ENCODE peak calls at places on chromosomes 11 and 22, in four cellular contexts. Y, J, M and X are unnamed samples.

GRCh38 chr11:41868606-41869005 is 409.2 kb upstream of the LRRC4C start:
- DNase-seq in Y (peak; percentile 63), J (no peak), M (no peak), X (no peak)

GRCh38 chr11:75532200-75532972 is 6.6 kb upstream of the GDPD5 start:
- DNase-seq in Y (peak; percentile 43), J (peak; percentile 79), M (no peak), X (peak; percentile 70)

GRCh38 chr11:34124885-34125668 is 19.6 kb downstream of the NAT10 start:
- DNase-seq in Y (no peak), J (no peak), M (no peak), X (no peak)

GRCh38 chr22:20551805-20552449 is 44.5 kb downstream of the MED15 start:
- DNase-seq in Y (no peak), J (no peak), M (no peak), X (no peak)

GRCh38 chr11:64564419-64564818 is 26.6 kb upstream of the SLC22A12 start:
- DNase-seq in Y (no peak), J (peak; percentile 25), M (no peak), X (no peak)

GRCh38 chr11:133893381-133893780 is 48.1 kb upstream of the SPATA19 start:
- DNase-seq in Y (no peak), J (peak; percentile 13), M (no peak), X (no peak)

GRCh38 chr22:21038405-21038804 is 6.0 kb upstream of the SLC7A4 start:
- DNase-seq in Y (no peak), J (no peak), M (no peak), X (no peak)

GRCh38 chr11:2259897-2260451 is 10.4 kb downstream of the ASCL2 start:
- DNase-seq in Y (no peak), J (no peak), M (no peak), X (no peak)

GRCh38 chr11:63015521-63016215 is at the start of gene SLC22A8:
- DNase-seq in Y (no peak), J (no peak), M (no peak), X (no peak)

GRCh38 chr22:49201046-49201970 is 626.4 kb downstream of the BRD1 start:
- DNase-seq in Y (no peak), J (peak; percentile 29), M (no peak), X (no peak)

GRCh38 chr11:76560219-76560618 is 110.3 kb downstream of the LRRC32 start:
- DNase-seq in Y (peak; percentile 37), J (no peak), M (no peak), X (no peak)

GRCh38 chr11:14015711-14016110 is 53.2 kb downstream of the SPON1 start:
- DNase-seq in Y (peak; percentile 32), J (no peak), M (no peak), X (no peak)

GRCh38 chr11:6431861-6432260 is 8.9 kb downstream of the HPX start:
- DNase-seq in Y (peak; percentile 86), J (no peak), M (no peak), X (no peak)

GRCh38 chr11:93025558-93026255 is 56.3 kb downstream of the MTNR1B start:
- DNase-seq in Y (peak; percentile 25), J (no peak), M (no peak), X (no peak)

GRCh38 chr11:105142167-105142566 is 2.6 kb upstream of the CARD18 start:
- DNase-seq in Y (no peak), J (no peak), M (no peak), X (no peak)

GRCh38 chr22:18021431-18021830 is 2.9 kb downstream of the MICAL3 start:
- DNase-seq in Y (peak; percentile 70), J (no peak), M (no peak), X (no peak)

GRCh38 chr11:7577226-7577882 is 63.6 kb downstream of the PPFIBP2 start:
- DNase-seq in Y (no peak), J (peak; percentile 59), M (no peak), X (no peak)

GRCh38 chr11:82229346-82229745 is 504.3 kb downstream of the FAM181B start:
- DNase-seq in Y (peak; percentile 2), J (no peak), M (no peak), X (peak; percentile 3)

GRCh38 chr11:19788435-19788834 is 75.8 kb downstream of the NAV2 start:
- DNase-seq in Y (no peak), J (no peak), M (no peak), X (no peak)

GRCh38 chr22:42279425-42280020 is 9.1 kb upstream of the TCF20 start:
- DNase-seq in Y (no peak), J (peak; percentile 58), M (no peak), X (no peak)

GRCh38 chr11:69352715-69353325 is 58.9 kb downstream of the MYEOV start:
- DNase-seq in Y (peak; percentile 93), J (no peak), M (peak; percentile 82), X (no peak)

GRCh38 chr11:706439-706956 is 467 bp downstream of the EPS8L2 start:
- DNase-seq in Y (peak; percentile 73), J (peak; percentile 73), M (no peak), X (no peak)

GRCh38 chr22:50016988-50017700 is 4.6 kb upstream of the IL17REL start:
- DNase-seq in Y (no peak), J (peak; percentile 20), M (no peak), X (peak; percentile 88)

GRCh38 chr22:19785461-19786263 is 25.1 kb downstream of the TBX1 start:
- DNase-seq in Y (no peak), J (no peak), M (no peak), X (no peak)

GRCh38 chr11:119891392-119891791 is 162.4 kb upstream of the NECTIN1 start:
- DNase-seq in Y (no peak), J (peak; percentile 20), M (no peak), X (no peak)

GRCh38 chr11:105151936-105152554 is 12.5 kb upstream of the CARD18 start:
- DNase-seq in Y (peak; percentile 31), J (no peak), M (peak; percentile 10), X (no peak)

GRCh38 chr22:35656284-35656752 is 8.1 kb downstream of the APOL6 start:
- DNase-seq in Y (no peak), J (no peak), M (no peak), X (no peak)

GRCh38 chr11:71163371-71163770 is 89.0 kb downstream of the SHANK2 start:
- DNase-seq in Y (no peak), J (no peak), M (no peak), X (no peak)
- TF ChIP-seq CTCF in Y (no peak), J (no peak), M (no peak), X (no peak)

GRCh38 chr22:22682807-22683667 is 38.6 kb downstream of the GGTLC2 start:
- DNase-seq in Y (no peak), J (no peak), M (no peak), X (no peak)

GRCh38 chr22:22682196-22682595 is 37.8 kb downstream of the GGTLC2 start:
- DNase-seq in Y (no peak), J (no peak), M (no peak), X (no peak)

GRCh38 chr22:22683668-22684361 is 39.4 kb downstream of the GGTLC2 start:
- DNase-seq in Y (no peak), J (no peak), M (no peak), X (no peak)

GRCh38 chr22:22685586-22685985 is 41.2 kb downstream of the GGTLC2 start:
- DNase-seq in Y (no peak), J (no peak), M (no peak), X (no peak)

DNA sequence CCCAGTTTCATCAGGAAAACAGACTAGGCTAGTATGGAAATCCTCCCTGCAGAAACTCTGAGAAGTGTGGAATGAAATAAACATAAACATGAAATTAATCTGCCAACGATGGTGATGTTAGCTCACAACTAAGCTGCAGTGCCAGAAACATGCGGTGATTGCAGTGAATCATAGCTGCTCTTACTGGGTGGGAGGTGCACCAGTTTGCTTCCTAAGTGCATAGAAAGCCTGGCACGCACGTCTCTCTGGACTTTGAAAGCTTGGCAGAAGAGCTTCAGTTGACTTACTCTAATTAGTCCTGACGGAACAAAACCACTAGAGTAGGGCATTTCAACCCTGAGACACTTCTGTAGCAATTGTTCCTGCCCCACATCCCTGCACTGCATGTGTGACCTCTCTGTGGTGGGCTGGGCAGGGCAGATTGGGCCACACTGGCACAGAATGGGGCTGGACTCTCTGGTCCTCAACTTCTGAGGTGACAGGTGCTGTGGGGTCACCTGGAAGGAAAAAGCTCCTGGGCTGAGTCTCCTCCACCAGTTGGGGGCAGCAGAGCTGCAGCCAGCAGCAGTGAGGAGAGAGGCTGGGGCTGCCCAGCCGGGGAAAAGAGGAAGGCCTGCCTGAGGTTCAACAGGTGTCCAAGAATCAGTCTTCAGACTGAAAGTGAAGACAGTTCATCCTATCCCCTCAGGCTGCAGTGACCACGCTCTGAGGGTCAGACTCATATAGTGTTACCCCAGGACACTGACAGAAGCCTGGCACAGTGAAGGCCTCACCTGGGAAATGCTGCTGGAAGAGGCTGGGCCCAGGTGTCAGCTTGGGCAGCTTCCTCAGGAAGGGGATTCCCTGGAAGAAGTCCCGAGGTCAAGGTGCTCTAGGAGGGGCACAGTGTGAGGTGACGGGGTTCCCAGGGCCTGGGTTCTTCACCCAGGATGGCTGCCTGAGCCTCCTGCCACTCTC is 40.5 kb downstream of the GGTLC2 start:
- DNase-seq in Y (no peak), J (peak; percentile 72), M (no peak), X (peak; percentile 67)
- TF ChIP-seq CTCF in Y (peak; percentile 12), J (no peak), M (peak; percentile 39), X (peak; percentile 69)

GRCh38 chr22:39532215-39533071 is at the start of gene RPS19BP1:
- DNase-seq in Y (peak; percentile 100), J (peak; percentile 99), M (peak; percentile 99), X (peak; percentile 96)

GRCh38 chr22:39535302-39535805 is 2.8 kb upstream of the RPS19BP1 start:
- DNase-seq in Y (no peak), J (no peak), M (no peak), X (no peak)

GRCh38 chr22:39535831-39536449 is 3.4 kb upstream of the RPS19BP1 start:
- DNase-seq in Y (no peak), J (no peak), M (no peak), X (no peak)

GRCh38 chr22:39534591-39535301 is 2.2 kb upstream of the RPS19BP1 start:
- DNase-seq in Y (peak; percentile 45), J (peak; percentile 89), M (no peak), X (peak; percentile 82)

DNA sequence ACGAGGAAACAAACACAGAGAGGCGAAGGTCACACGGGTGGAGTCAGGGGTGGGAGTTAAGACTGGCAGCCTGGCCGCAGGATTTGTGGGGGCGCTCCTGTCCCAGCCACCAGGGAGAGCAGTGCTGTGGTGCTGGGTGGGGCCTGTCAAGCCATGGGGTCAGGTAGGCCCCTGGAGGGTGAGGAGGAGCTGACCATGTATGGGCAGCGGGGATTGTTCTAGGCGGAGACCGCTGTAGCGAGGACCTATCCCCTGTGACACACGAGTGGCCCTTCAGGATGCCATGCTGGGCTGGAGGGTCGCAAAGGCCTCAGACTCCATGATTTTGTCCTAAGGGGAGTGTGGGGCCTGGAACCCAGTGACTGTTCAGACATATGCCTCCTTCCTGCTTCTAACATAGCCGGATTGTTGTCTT is 1.6 kb upstream of the RPS19BP1 start:
- DNase-seq in Y (no peak), J (no peak), M (no peak), X (no peak)
- TF ChIP-seq CTCF in Y (no peak), J (no peak), M (no peak), X (no peak)

DNA sequence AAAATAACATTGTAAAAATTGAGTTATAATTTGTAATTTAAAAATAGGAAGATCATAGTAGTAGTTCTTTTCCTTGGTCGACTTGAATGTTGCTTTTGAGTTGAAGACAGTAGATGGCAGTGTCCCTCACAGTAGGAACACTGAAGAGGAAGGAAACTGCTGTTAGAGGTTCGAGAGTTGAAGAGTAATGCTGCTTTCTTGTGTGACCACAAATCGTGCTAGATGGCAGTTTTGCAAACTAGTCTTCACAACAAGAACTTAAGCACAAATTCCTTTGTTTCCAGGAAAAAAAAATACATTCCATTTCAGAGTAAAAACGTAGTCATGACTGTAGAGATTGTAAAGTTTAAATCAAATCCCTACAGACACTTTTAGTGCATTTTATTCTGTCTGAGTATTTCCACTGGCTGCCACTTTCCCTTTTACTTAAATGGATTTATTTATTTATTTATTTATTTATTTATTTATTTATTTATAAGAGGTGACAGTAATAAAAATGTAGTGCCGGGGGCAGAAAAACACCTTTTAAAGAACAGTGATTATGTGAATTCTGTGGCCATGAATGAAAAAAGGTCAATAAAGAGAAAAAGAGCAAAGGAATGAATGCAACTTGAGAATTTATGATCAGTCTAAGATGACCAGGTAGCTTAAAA is 54.6 kb downstream of the SPECC1L start:
- DNase-seq in Y (peak; percentile 39), J (no peak), M (peak; percentile 99), X (peak; percentile 78)
- TF ChIP-seq CTCF in Y (peak; percentile 54), J (peak; percentile 30), M (peak; percentile 73), X (peak; percentile 62)